ENCODE peak calls at places on chromosomes 5 and 9, in four cellular contexts. One of them, this sample, is unnamed.

GRCh38 chr5:36688722-36689121 is 82.3 kb downstream of the SLC1A3 start:
- DNase-seq in ascending aorta: no peak
- DNase-seq in psoas muscle: no peak
- DNase-seq in IMR-90: peak; percentile 4
- DNase-seq in this sample: no peak

GRCh38 chr9:126211441-126212074 is 115.1 kb upstream of the MVB12B start:
- DNase-seq in psoas muscle: no peak
- DNase-seq in IMR-90: no peak
- DNase-seq in ascending aorta: no peak
- DNase-seq in this sample: no peak

GRCh38 chr9:34664281-34665108 is 2.0 kb upstream of the CCL27 start:
- DNase-seq in ascending aorta: peak; percentile 45
- DNase-seq in psoas muscle: peak; percentile 87
- DNase-seq in IMR-90: peak; percentile 69
- DNase-seq in this sample: peak; percentile 64

GRCh38 chr9:35652829-35653209 is 2.1 kb upstream of the SIT1 start:
- DNase-seq in psoas muscle: no peak
- DNase-seq in ascending aorta: no peak
- DNase-seq in IMR-90: no peak
- DNase-seq in this sample: no peak

GRCh38 chr9:35164711-35165110 is 2.9 kb downstream of the UNC13B start:
- DNase-seq in ascending aorta: no peak
- DNase-seq in psoas muscle: no peak
- DNase-seq in IMR-90: peak; percentile 58
- DNase-seq in this sample: no peak

GRCh38 chr5:96439477-96440184 is 6.6 kb upstream of the PCSK1 start:
- DNase-seq in IMR-90: no peak
- DNase-seq in psoas muscle: no peak
- DNase-seq in ascending aorta: no peak
- DNase-seq in this sample: no peak

GRCh38 chr9:87035868-87036267 is 88.6 kb upstream of the GAS1 start:
- DNase-seq in ascending aorta: no peak
- DNase-seq in IMR-90: no peak
- DNase-seq in psoas muscle: no peak
- DNase-seq in this sample: no peak

GRCh38 chr5:38536968-38537367 is 19.5 kb downstream of the LIFR start:
- DNase-seq in ascending aorta: no peak
- DNase-seq in IMR-90: no peak
- DNase-seq in psoas muscle: no peak
- DNase-seq in this sample: no peak

GRCh38 chr9:27572566-27572917 is 739 bp downstream of the C9orf72 start:
- DNase-seq in IMR-90: no peak
- DNase-seq in ascending aorta: peak; percentile 43
- DNase-seq in psoas muscle: no peak
- DNase-seq in this sample: peak; percentile 27

GRCh38 chr9:33293782-33294181 is 3.5 kb downstream of the NFX1 start:
- DNase-seq in ascending aorta: no peak
- DNase-seq in IMR-90: no peak
- DNase-seq in psoas muscle: no peak
- DNase-seq in this sample: no peak

GRCh38 chr5:28400076-28400475 is 1361.7 kb upstream of the CDH9 start:
- DNase-seq in ascending aorta: no peak
- DNase-seq in psoas muscle: no peak
- DNase-seq in IMR-90: no peak
- DNase-seq in this sample: no peak
- H3K9me3 ChIP-seq in ascending aorta: no peaks in the 10 kb centered on the region
- H3K9me3 ChIP-seq in psoas muscle: no peaks in the 10 kb centered on the region
- H3K9me3 ChIP-seq in IMR-90: peaks cover 15% of the 10 kb centered on the region
- H3K9me3 ChIP-seq in this sample: peaks cover 12% of the 10 kb centered on the region

DNA sequence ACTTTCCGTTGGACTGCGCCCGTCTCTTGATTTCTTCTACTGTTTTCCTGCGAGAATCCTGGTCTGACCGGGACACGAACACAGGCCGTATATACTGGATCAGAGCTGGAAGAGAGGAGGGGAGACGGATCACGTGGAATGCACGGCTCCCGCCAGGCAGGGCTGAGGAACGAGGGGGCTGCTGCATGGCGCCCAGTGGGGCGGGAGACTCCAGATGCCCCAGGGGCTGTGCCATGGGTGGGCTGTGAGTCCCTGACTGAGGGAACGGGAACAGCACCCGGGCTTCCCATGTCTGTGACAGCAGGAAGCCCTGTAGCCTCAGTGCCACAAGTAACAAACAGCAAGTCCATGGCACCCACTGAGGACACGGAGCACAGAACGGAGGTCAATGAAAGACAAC is 34.0 kb downstream of the LPCAT1 start:
- DNase-seq in psoas muscle: no peak
- DNase-seq in IMR-90: no peak
- DNase-seq in ascending aorta: no peak
- DNase-seq in this sample: no peak
- H3K27ac ChIP-seq in psoas muscle: no peak overlapping the region
- H3K27ac ChIP-seq in IMR-90: peak overlapping the region; percentile 36
- H3K27ac ChIP-seq in ascending aorta: no peak overlapping the region
- H3K27ac ChIP-seq in this sample: no peak overlapping the region

DNA sequence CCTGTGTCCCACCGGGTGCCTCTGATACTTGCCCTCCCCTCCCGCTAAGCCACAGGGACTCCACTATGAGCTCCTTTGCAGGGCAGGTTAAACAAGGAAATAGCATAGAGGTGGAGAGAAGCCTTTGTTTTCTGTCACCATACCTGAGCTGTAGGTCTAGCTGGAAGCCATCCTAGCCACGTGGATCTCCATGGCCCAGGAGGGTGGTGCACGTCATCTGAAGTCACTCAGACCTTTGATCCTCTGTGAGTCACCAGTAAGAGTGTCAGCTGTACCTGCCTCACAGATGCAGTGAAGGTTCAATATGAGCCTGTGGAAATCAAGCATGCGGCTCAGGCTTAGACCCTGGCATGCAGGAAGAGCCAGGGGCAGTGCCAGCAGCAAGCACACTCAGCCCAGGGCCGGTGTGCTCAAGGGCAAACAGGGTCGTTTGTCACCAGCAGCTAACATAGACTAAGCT is 55.1 kb downstream of the ASS1 start:
- DNase-seq in psoas muscle: no peak
- DNase-seq in IMR-90: no peak
- DNase-seq in ascending aorta: no peak
- DNase-seq in this sample: no peak
- H3K36me3 ChIP-seq in psoas muscle: peaks cover 2% of the 10 kb centered on the region
- H3K36me3 ChIP-seq in IMR-90: peaks cover 6% of the 10 kb centered on the region
- H3K36me3 ChIP-seq in ascending aorta: peaks cover 24% of the 10 kb centered on the region
- H3K36me3 ChIP-seq in this sample: no peaks in the 10 kb centered on the region

DNA sequence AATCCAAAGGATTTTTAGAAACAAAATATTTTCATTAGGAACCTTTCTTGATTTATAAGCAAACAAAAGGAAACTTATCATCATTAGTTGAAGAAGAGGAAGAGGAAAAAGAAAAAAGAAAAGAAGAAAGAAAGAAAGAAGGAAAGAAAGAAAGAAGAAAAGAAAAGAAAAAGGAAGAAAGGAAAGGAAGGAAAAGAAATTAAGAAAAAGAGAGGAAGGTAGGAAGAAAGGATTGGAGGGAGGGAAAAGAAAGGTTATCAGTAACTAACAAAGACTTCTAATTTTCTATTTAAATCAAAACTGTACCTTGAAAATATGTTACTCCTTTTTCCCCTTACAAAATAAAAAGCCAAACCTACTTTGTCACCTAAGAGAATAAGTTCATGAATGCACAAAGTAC is 10.0 kb downstream of the EBF1 start:
- DNase-seq in psoas muscle: no peak
- DNase-seq in ascending aorta: no peak
- DNase-seq in IMR-90: no peak
- DNase-seq in this sample: no peak
- H3K9me3 ChIP-seq in psoas muscle: no peaks in the 10 kb centered on the region
- H3K9me3 ChIP-seq in ascending aorta: no peaks in the 10 kb centered on the region
- H3K9me3 ChIP-seq in IMR-90: no peaks in the 10 kb centered on the region
- H3K9me3 ChIP-seq in this sample: no peaks in the 10 kb centered on the region

GRCh38 chr9:86022687-86023266 is 76.6 kb downstream of the GOLM1 start:
- DNase-seq in IMR-90: no peak
- DNase-seq in ascending aorta: no peak
- DNase-seq in psoas muscle: no peak
- DNase-seq in this sample: no peak
- H3K27ac ChIP-seq in IMR-90: no peak overlapping the region
- H3K27ac ChIP-seq in ascending aorta: no peak overlapping the region
- H3K27ac ChIP-seq in psoas muscle: no peak overlapping the region
- H3K27ac ChIP-seq in this sample: no peak overlapping the region

DNA sequence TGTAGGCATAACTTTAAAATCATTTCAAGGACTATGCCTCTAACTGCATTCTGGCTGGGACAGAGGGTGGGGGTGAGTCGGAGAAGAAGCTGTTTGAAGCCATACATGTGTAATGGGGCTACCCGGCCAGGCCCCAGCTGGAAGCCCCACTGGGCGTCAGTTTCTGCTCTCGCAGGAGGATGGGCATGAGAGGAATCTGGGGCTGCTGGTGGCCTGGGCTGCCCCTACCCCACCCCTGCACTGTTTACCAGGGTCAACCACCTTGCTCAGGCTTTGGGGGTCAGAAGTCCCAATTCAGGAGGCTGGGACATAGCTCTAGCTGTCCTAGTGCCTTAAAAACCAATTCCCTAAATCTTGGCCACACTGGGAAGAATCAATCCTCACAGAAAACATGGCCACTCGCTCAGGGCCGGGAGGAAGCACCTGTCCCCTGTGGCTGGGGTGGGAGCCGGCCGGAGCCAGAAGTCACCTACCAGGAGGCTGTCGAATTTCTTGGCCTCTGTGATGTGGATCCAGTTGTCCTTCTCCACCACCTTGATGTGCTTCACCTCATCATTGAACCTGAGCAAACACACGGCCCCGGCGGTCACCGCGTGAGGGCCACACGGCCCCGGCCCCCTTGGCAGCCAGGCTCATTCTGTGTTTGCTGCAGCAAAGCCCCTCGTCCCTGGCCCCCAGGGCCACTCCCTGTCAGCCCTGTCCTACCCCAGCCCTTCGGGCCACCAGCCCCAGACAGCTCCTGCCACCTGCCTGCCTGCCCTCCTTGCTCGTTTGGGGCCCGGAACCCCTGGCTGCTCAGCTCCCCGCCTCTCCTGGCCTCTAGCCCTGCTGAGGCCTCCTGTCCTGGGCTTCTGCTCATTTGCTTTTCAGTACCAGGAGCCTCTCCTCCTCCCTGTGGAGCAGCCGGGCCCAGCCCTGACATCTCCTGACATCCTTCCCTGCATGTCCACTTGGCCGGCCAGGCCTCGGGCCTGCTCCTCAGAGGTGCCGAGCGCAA is 33.6 kb upstream of the SARDH start:
- DNase-seq in IMR-90: no peak
- DNase-seq in ascending aorta: no peak
- DNase-seq in psoas muscle: peak; percentile 46
- DNase-seq in this sample: no peak
- H3K36me3 ChIP-seq in IMR-90: peaks cover 59% of the 10 kb centered on the region
- H3K36me3 ChIP-seq in ascending aorta: peaks cover 44% of the 10 kb centered on the region
- H3K36me3 ChIP-seq in psoas muscle: no peaks in the 10 kb centered on the region
- H3K36me3 ChIP-seq in this sample: no peaks in the 10 kb centered on the region

This sample was measured in CD4-positive, CD25-positive, alpha-beta regulatory T cell.